ENCODE peak calls at places on chromosomes 16 and 17, in four cellular contexts. A is endodermal cell; P is NCI-H2081; I is stimulated activated CD8-positive, alpha-beta memory T cell treated with anti-CD3 and anti-CD28 coated beads, Interleukin-4, amount 100 ng/mL, for 4 hours. H is an unnamed sample.

GRCh38 chr16:252366-253337 is 18.0 kb downstream of the FAM234A start:
- DNase-seq in A (no peak), P (no peak), I (no peak), H (no peak)

GRCh38 chr17:82686366-82687324 is 11.9 kb downstream of the RAB40B start:
- DNase-seq in A (no peak), P (no peak), I (no peak), H (no peak)

GRCh38 chr17:31321481-31321880 is at the start of gene EVI2A:
- DNase-seq in A (no peak), P (no peak), I (peak), H (peak)

GRCh38 chr16:88790312-88791150 is 5.5 kb upstream of the PIEZO1 start:
- DNase-seq in A (no peak), P (no peak), I (no peak), H (peak)

GRCh38 chr17:33436321-33436720 is 143.2 kb upstream of the ASIC2 start:
- DNase-seq in A (no peak), P (no peak), I (no peak), H (no peak)

GRCh38 chr17:60141111-60142018 is 8.4 kb upstream of the CA4 start:
- DNase-seq in A (peak), P (no peak), I (no peak), H (no peak)

GRCh38 chr17:41697122-41697962 is 8.7 kb downstream of the EIF1 start:
- DNase-seq in A (peak), P (no peak), I (no peak), H (no peak)

GRCh38 chr17:57489321-57489720 is 233.0 kb downstream of the MSI2 start:
- DNase-seq in A (no peak), P (no peak), I (no peak), H (no peak)

GRCh38 chr16:48244863-48245195 is 729 bp downstream of the LONP2 start:
- DNase-seq in A (no peak), P (no peak), I (no peak), H (no peak)

GRCh38 chr17:44024271-44024663 is 9.5 kb upstream of the TMEM101 start:
- DNase-seq in A (no peak), P (peak), I (no peak), H (no peak)

GRCh38 chr16:53768593-53768992 is 64.6 kb downstream of the FTO start:
- DNase-seq in A (no peak), P (no peak), I (no peak), H (no peak)

GRCh38 chr17:77644981-77645380 is 313.5 kb upstream of the TNRC6C start:
- DNase-seq in A (peak), P (no peak), I (peak), H (peak)

GRCh38 chr17:42248351-42249179 is 27.6 kb downstream of the STAT5B start:
- DNase-seq in A (no peak), P (peak), I (peak), H (peak)

GRCh38 chr17:63696381-63696961 is 3.5 kb downstream of the LIMD2 start:
- DNase-seq in A (peak), P (no peak), I (no peak), H (no peak)

GRCh38 chr17:32503251-32504165 is 16.7 kb downstream of the CDK5R1 start:
- DNase-seq in A (no peak), P (no peak), I (no peak), H (no peak)

GRCh38 chr17:38459556-38459955 is 31.3 kb downstream of the ARHGAP23 start:
- DNase-seq in A (no peak), P (no peak), I (no peak), H (no peak)

GRCh38 chr16:29784157-29784556 is 6.1 kb downstream of the ZG16 start:
- DNase-seq in A (no peak), P (no peak), I (no peak), H (no peak)

GRCh38 chr16:15539197-15539596 is 103.8 kb downstream of the MARF1 start:
- DNase-seq in A (peak), P (no peak), I (no peak), H (no peak)

GRCh38 chr16:4801051-4801961 is 1.1 kb downstream of the ROGDI start:
- DNase-seq in A (peak), P (no peak), I (no peak), H (no peak)

GRCh38 chr17:56917559-56918296 is 3.9 kb upstream of the TRIM25 start:
- DNase-seq in A (no peak), P (no peak), I (no peak), H (no peak)

GRCh38 chr16:86934581-86935322 is 356.4 kb downstream of the FOXL1 start:
- DNase-seq in A (no peak), P (no peak), I (no peak), H (no peak)